ENCODE peak calls at places on chromosomes 5 and 9, in five cellular contexts. H, U, N, X and M are unnamed samples.

GRCh38 chr9:134689320-134690181 is 47.9 kb downstream of the COL5A1 start:
- DNase-seq in H (peak; percentile 84), U (peak; percentile 59), N (peak; percentile 77), X (no peak), M (peak; percentile 36)

GRCh38 chr5:34682926-34683623 is 26.9 kb downstream of the RAI14 start:
- DNase-seq in X (no peak), N (no peak), U (no peak), H (no peak), M (no peak)

GRCh38 chr9:106956971-106957370 is 94.0 kb downstream of the ZNF462 start:
- DNase-seq in H (no peak), X (no peak), N (no peak), U (no peak), M (no peak)

GRCh38 chr5:160436017-160436416 is 14.4 kb downstream of the PTTG1 start:
- DNase-seq in U (no peak), X (no peak), N (no peak), H (no peak), M (no peak)

GRCh38 chr5:177511796-177512675 is 2.4 kb upstream of the DOK3 start:
- DNase-seq in H (no peak), U (no peak), X (no peak), N (no peak), M (no peak)

GRCh38 chr5:140513124-140513523 is 34.3 kb upstream of the EIF4EBP3 start:
- DNase-seq in N (no peak), U (no peak), X (no peak), H (no peak), M (no peak)

GRCh38 chr9:87372401-87372851 is 125.2 kb upstream of the DAPK1 start:
- DNase-seq in U (no peak), N (no peak), X (no peak), H (peak; percentile 29), M (no peak)

GRCh38 chr9:128785427-128785826 is 1.6 kb upstream of the TBC1D13 start:
- DNase-seq in X (no peak), N (no peak), H (no peak), U (no peak), M (no peak)

GRCh38 chr5:14665110-14665822 is 748 bp downstream of the OTULIN start:
- DNase-seq in X (no peak), U (no peak), H (peak; percentile 45), N (peak; percentile 22), M (no peak)

GRCh38 chr5:1896602-1897376 is 14.1 kb upstream of the IRX4 start:
- DNase-seq in X (no peak), U (no peak), H (no peak), N (no peak), M (no peak)

GRCh38 chr9:129569506-129570449 is 51.1 kb downstream of the C9orf50 start:
- DNase-seq in U (no peak), H (peak; percentile 87), X (no peak), N (no peak), M (no peak)

GRCh38 chr9:71106992-71107391 is 14.4 kb downstream of the TRPM3 start:
- DNase-seq in H (no peak), U (no peak), N (no peak), X (no peak), M (no peak)

GRCh38 chr9:129309041-129309430 is 131.0 kb upstream of the IER5L start:
- DNase-seq in H (no peak), N (no peak), U (no peak), X (no peak), M (no peak)

GRCh38 chr5:26761040-26761439 is 277.3 kb downstream of the CDH9 start:
- DNase-seq in U (no peak), H (no peak), X (no peak), N (no peak), M (no peak)

GRCh38 chr9:104836235-104836634 is 72.3 kb downstream of the NIPSNAP3B start:
- DNase-seq in X (no peak), U (no peak), N (no peak), H (no peak), M (no peak)